ENCODE peak calls at places on chromosomes 11 and 22, in seven cellular contexts. A is upper lobe of left lung, W is adrenal gland, G is HepG2, U is heart left ventricle, E is thyroid gland, T is A549. O is an unnamed sample. For H3K4me1, the result is how much of the 10 kb centered on the place peaks cover.

GRCh38 chr11:47667135-47667534 is 24.8 kb upstream of the MTCH2 start:
- DNase-seq in T (no peak), W (no peak), G (no peak), E (no peak), A (no peak), U (no peak), O (no peak)

GRCh38 chr22:31870890-31871289 is 73.4 kb upstream of the YWHAH start:
- DNase-seq in E (no peak), A (peak), U (no peak), T (peak), W (no peak), G (no peak), O (no peak)

GRCh38 chr22:48785792-48786678 is 1041.6 kb downstream of the BRD1 start:
- DNase-seq in E (no peak), U (no peak), G (no peak), A (peak), W (peak), T (no peak), O (no peak)

GRCh38 chr22:49229483-49230193 is 598.0 kb downstream of the BRD1 start:
- DNase-seq in A (no peak), U (no peak), E (no peak), W (no peak), T (no peak), G (no peak), O (no peak)

GRCh38 chr22:26718905-26719304 is 61.5 kb downstream of the MIAT start:
- DNase-seq in G (no peak), W (no peak), T (peak), U (no peak), A (no peak), E (peak), O (no peak)

GRCh38 chr11:15942936-15943335 is 413.4 kb downstream of the SOX6 start:
- DNase-seq in W (no peak), T (no peak), G (no peak), E (no peak), U (no peak), A (no peak), O (no peak)

GRCh38 chr11:126544311-126545056 is 189.0 kb downstream of the ST3GAL4 start:
- DNase-seq in W (peak), U (no peak), G (no peak), E (no peak), A (no peak), T (no peak), O (peak)

GRCh38 chr11:1481861-1482441 is 4.6 kb downstream of the MOB2 start:
- DNase-seq in E (peak), W (no peak), A (no peak), U (peak), G (no peak), T (no peak), O (peak)

GRCh38 chr11:47977651-47978050 is 2.7 kb upstream of the PTPRJ start:
- DNase-seq in W (no peak), U (no peak), E (no peak), G (no peak), T (no peak), A (no peak), O (no peak)

GRCh38 chr22:47043835-47044721 is 281.6 kb downstream of the TBC1D22A start:
- DNase-seq in A (peak), T (no peak), U (peak), W (no peak), E (peak), G (no peak), O (peak)

GRCh38 chr11:33942954-33943353 is 51.1 kb upstream of the LMO2 start:
- DNase-seq in W (no peak), T (no peak), U (peak), G (no peak), E (peak), A (no peak), O (no peak)

GRCh38 chr11:19666951-19667350 is 45.7 kb upstream of the NAV2 start:
- DNase-seq in U (no peak), A (no peak), T (no peak), G (no peak), W (no peak), E (no peak), O (no peak)

GRCh38 chr11:1149545-1149944 is 8.2 kb upstream of the MUC5AC start:
- DNase-seq in E (no peak), W (no peak), G (no peak), T (no peak), U (no peak), A (peak), O (no peak)

GRCh38 chr11:111514216-111515031 is at the start of gene HOATZ:
- DNase-seq in U (peak), A (no peak), T (no peak), G (no peak), W (no peak), E (peak), O (no peak)

GRCh38 chr11:87473174-87473573 is 435.4 kb downstream of the TMEM135 start:
- DNase-seq in G (no peak), W (no peak), A (no peak), T (no peak), E (no peak), U (no peak), O (peak)

GRCh38 chr11:47906066-47906465 is 57.9 kb upstream of the NUP160 start:
- DNase-seq in E (no peak), T (no peak), A (no peak), W (no peak), G (no peak), U (no peak), O (no peak)

GRCh38 chr22:35314161-35314942 is 14.7 kb downstream of the TOM1 start:
- DNase-seq in G (no peak), W (no peak), T (no peak), E (no peak), U (no peak), A (no peak), O (no peak)

GRCh38 chr11:73383249-73384126 is 7.3 kb downstream of the RELT start:
- DNase-seq in U (no peak), E (no peak), A (peak), G (no peak), W (no peak), T (no peak), O (no peak)

GRCh38 chr11:106397787-106398355 is 320.4 kb downstream of the AASDHPPT start:
- DNase-seq in W (no peak), A (no peak), E (no peak), T (no peak), G (no peak), U (no peak), O (no peak)

GRCh38 chr22:19844423-19845368 is 10.0 kb downstream of the GNB1L start:
- DNase-seq in T (no peak), U (peak), A (peak), G (no peak), W (no peak), E (peak), O (no peak)

GRCh38 chr11:832529-833113 is at the start of gene CD151:
- DNase-seq in U (peak), E (peak), T (no peak), G (no peak), W (peak), A (no peak), O (peak)

GRCh38 chr22:23742505-23743264 is 8.2 kb downstream of the ZNF70 start:
- DNase-seq in W (no peak), E (peak), G (no peak), U (peak), A (no peak), T (no peak), O (no peak)

GRCh38 chr11:120565436-120566155 is 54.0 kb downstream of the GRIK4 start:
- DNase-seq in U (no peak), W (no peak), A (no peak), T (no peak), E (no peak), G (no peak), O (no peak)

GRCh38 chr22:35065796-35066218 is at the start of gene ISX:
- DNase-seq in G (peak), E (no peak), W (no peak), A (no peak), U (no peak), T (no peak), O (no peak)

GRCh38 chr11:44310456-44311272 is 725 bp upstream of the ALX4 start:
- DNase-seq in U (no peak), G (no peak), A (no peak), T (no peak), E (no peak), W (no peak), O (no peak)

GRCh38 chr11:127843483-127844396 is 743.6 kb downstream of the ETS1 start:
- DNase-seq in E (peak), T (peak), W (peak), U (peak), G (peak), A (peak), O (peak)

GRCh38 chr11:76005746-76006145 is 190.7 kb downstream of the UVRAG start:
- DNase-seq in W (no peak), G (no peak), U (no peak), A (no peak), T (no peak), E (no peak), O (no peak)

GRCh38 chr22:35432226-35432905 is 32.4 kb downstream of the MCM5 start:
- DNase-seq in U (no peak), G (no peak), E (peak), T (no peak), W (no peak), A (no peak), O (no peak)

GRCh38 chr11:37657645-37658044 is 1059.6 kb upstream of the RAG2 start:
- DNase-seq in U (no peak), G (no peak), T (no peak), E (no peak), A (no peak), W (no peak), O (no peak)

GRCh38 chr11:73586791-73587190 is 11.1 kb downstream of the FAM168A start:
- DNase-seq in G (no peak), A (no peak), E (no peak), W (no peak), T (no peak), U (no peak), O (no peak)

GRCh38 chr11:64268687-64269379 is 15.6 kb downstream of the BAD start:
- DNase-seq in U (peak), E (peak), A (peak), W (peak), T (no peak), G (peak), O (peak)

GRCh38 chr22:35330258-35330861 is 30.7 kb downstream of the TOM1 start:
- DNase-seq in G (no peak), T (no peak), U (peak), E (peak), W (peak), A (peak), O (peak)

DNA sequence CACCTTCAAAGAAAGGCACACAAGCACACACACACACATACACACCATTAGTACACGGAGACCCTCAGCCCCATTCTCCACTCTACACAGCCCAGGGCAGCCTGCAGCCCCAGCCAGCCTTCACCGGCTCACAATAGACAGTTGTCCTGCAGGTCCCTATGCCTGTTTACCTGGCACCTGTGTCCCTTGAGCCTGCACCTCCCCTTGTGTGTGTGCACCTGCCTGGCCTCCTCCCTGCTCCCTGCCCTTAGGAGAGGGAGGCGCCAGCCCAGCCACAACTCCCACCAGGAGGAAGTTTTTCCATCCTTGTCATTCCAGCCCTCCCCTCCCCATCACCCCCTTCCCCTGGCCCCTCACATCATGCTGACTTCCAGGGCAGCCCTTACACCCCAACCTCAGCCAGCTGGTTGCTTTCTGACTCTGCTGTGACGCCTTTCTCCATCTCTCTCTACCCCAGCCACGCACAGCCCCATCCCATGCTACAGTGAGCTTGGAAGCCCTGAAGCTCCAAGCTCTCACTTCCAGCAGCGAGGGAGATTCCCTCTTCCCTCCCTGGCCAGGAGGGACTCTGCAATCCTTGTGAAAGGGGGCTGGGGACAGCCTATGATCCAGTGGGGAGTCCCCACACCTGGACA is 4.4 kb downstream of the AHNAK start:
- DNase-seq in A (no peak), E (no peak), U (no peak), W (no peak), G (no peak), T (no peak), O (no peak)
- H3K4me1 ChIP-seq in A (half or more), E (under half), U (half or more), W (under half), G (half or more), T (half or more), O (half or more)

DNA sequence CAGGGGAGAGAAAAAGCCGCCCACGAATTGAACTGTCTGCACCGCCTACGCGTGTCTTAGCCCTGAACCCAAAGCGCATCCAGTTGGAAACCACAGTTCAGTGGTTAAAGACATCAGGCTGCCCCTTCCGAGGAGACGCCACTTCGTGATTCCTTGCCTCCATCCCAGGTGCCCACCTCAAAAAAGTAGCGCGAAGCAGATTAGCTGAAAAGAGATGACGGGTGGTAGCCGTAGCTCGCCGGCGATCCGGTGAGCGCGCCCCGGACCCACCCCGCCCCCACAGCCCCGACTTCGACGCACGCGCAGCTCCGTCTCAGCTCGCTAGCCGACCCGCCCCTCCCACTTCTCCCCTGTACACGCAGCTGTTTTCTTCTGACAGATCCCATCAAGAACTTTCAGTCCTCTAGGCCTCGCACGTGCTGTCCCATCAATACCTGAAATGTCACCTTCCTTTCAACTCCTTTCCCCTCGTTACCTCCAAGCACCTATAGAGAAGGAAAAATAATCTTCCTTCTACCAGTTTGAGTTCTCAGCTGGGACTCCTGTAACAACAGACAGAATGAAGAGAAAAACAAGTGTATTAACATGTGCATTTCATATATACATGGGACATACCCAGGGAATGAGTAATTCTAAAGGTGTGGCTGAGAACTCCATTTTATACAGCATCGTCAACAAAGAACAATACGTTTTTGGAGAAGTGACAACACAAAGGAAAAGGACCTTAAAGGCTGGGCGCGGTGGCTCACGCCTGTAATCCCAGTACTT is 49.5 kb downstream of the OR4D9 start:
- DNase-seq in A (peak), G (peak), E (peak), U (peak), T (peak), W (peak), O (peak)
- TF ChIP-seq POLR2A in A (peak), G (no peak), E (peak), U (no peak), T (no peak), W (peak), O (peak)

DNA sequence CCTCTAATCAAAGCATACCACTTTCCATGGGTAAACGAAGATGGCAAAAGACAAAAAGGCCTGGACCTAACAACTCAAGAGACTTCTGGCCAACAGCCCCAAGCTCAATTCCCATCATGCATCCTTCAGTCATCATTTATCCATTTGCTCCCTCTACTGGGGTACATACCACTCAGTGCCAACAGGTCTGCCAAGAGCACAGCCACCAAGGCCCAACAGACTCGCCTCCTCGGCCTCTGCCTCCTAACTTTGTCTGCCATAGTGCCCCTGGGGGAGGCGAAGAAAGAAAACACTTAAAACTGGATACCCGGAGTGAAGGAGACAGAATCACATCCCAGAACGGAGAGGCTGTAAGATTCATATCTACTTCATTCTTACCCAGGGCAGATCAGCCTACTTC is 1.1 kb downstream of the HYOU1 start:
- DNase-seq in E (no peak), W (no peak), T (peak), A (no peak), G (peak), U (no peak), O (no peak)
- H3K27ac ChIP-seq in E (peak), W (no peak), T (peak), A (peak), G (peak), U (no peak), O (peak)

GRCh38 chr11:71201231-71201630 is 51.1 kb downstream of the SHANK2 start:
- DNase-seq in A (no peak), G (no peak), T (no peak), U (no peak), W (no peak), E (no peak), O (no peak)
- H3K4me1 ChIP-seq in A (under half), G (under half), T (under half), U (under half), W (under half), E (under half), O (under half)

GRCh38 chr11:68254421-68254820 is 17.4 kb downstream of the C11orf24 start:
- DNase-seq in W (no peak), T (no peak), U (no peak), A (no peak), G (no peak), E (no peak), O (no peak)

GRCh38 chr11:68256331-68256741 is 15.4 kb downstream of the C11orf24 start:
- DNase-seq in T (no peak), A (no peak), U (no peak), W (no peak), E (no peak), G (peak), O (no peak)

GRCh38 chr11:68253682-68254081 is 18.1 kb downstream of the C11orf24 start:
- DNase-seq in E (no peak), U (no peak), W (no peak), T (no peak), G (no peak), A (no peak), O (no peak)

GRCh38 chr11:68257477-68258362 is 14.1 kb downstream of the C11orf24 start:
- DNase-seq in U (peak), W (peak), E (peak), T (peak), A (peak), G (peak), O (peak)

GRCh38 chr11:68255526-68255925 is 16.2 kb downstream of the C11orf24 start:
- DNase-seq in T (no peak), A (no peak), E (no peak), W (no peak), U (no peak), G (no peak), O (no peak)
- TF ChIP-seq POLR2A in T (no peak), A (no peak), E (no peak), W (no peak), U (no peak), G (no peak), O (no peak)

DNA sequence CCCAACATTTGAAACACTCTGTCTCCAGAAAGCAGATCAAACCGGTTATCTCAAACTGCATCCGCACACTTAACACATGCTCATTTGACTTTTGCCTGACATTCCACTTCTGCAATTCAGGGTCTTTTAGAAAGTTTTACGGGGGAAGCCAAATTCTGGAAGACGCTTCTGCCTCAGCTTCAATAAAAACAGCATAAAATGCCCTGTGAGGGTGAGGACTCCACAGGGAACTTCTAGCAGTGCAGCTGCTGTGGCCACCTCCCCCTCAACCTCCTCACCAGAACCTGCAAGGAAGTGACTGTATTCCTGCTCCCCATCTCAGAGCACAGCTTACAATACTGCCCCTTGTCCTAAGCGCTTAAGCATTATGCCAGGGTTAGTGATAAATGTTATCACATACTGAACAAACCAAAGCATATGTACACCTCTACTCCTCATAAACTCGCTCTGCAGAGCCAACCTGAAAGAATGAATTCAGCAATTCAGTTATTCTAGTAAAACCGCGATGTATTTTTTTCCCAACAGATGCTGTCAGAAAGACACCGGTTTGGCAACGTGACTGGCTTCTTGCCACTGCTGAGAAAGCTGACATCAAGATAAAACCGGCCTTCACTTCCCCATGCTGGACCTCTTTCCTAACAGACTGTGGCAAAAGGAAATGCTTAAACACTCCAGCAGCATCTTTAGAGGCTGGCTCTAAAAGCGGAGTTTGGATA is 52.2 kb downstream of the PRDM10 start:
- DNase-seq in A (peak), T (no peak), G (no peak), E (peak), U (peak), W (peak), O (peak)
- H3K27ac ChIP-seq in A (peak), T (no peak), G (no peak), E (peak), U (peak), W (no peak), O (no peak)

DNA sequence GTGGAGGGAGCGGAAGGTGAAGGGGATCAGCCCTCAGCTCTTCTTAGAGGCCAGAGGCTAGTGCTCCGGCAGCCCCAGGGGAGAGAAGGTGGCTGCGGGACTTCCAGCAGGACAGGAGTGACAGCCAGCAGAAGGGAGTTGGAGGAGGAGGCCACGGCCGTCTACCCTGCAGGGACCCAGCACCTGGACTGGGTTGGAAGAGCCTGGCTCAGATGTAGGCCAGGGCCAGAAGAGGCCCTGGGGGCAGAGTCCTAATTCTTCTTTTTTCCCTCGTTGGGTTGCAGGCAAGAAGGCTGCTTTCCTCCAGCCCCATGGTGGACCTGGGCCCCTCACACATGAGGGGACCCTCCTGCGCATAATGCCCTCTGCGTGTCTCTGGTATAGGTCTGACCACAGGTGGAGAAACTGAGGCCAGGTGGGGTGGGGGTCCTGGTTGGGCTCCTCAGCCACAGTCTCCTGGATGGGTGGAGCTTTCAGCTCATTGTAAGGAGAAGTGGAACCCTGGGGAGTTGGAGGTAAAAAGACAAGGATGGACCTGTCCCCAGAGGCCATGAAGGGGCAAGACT is 2.3 kb upstream of the MCAM start:
- DNase-seq in T (no peak), E (no peak), A (no peak), U (no peak), G (no peak), W (no peak), O (no peak)
- H3K4me1 ChIP-seq in T (under half), E (under half), A (half or more), U (under half), G (half or more), W (under half), O (half or more)

GRCh38 chr11:95790933-95791247 is 592 bp downstream of the CEP57 start:
- DNase-seq in T (peak), U (peak), G (peak), W (peak), E (peak), A (peak), O (peak)
- TF ChIP-seq POLR2A in T (no peak), U (no peak), G (peak), W (no peak), E (peak), A (no peak), O (peak)

GRCh38 chr11:22193348-22194051 is 615 bp downstream of the ANO5 start:
- DNase-seq in W (peak), A (no peak), E (peak), T (peak), U (peak), G (no peak), O (peak)
- H3K27ac ChIP-seq in W (peak), A (peak), E (no peak), T (peak), U (peak), G (no peak), O (peak)

O was measured in body of pancreas.